ENCODE peak calls at places on chromosome 6, in five cellular contexts. One of them, this sample, is unnamed.

GRCh38 chr6:30341249-30341648 is 3.7 kb upstream of the RPP21 start:
- DNase-seq in HepG2: no peak
- DNase-seq in IMR-90: no peak
- DNase-seq in K562: peak; percentile 58
- DNase-seq in GM12878: no peak
- DNase-seq in this sample: no peak

GRCh38 chr6:118750143-118750542 is 98.8 kb upstream of the CEP85L start:
- DNase-seq in HepG2: no peak
- DNase-seq in K562: no peak
- DNase-seq in GM12878: no peak
- DNase-seq in IMR-90: no peak
- DNase-seq in this sample: no peak

GRCh38 chr6:136526196-136526930 is 23.9 kb downstream of the MAP7 start:
- DNase-seq in IMR-90: peak; percentile 63
- DNase-seq in GM12878: no peak
- DNase-seq in K562: peak; percentile 70
- DNase-seq in HepG2: peak; percentile 6
- DNase-seq in this sample: peak; percentile 82

GRCh38 chr6:332671-333070 is 40.4 kb downstream of the DUSP22 start:
- DNase-seq in K562: no peak
- DNase-seq in IMR-90: peak; percentile 70
- DNase-seq in HepG2: no peak
- DNase-seq in GM12878: no peak
- DNase-seq in this sample: no peak

GRCh38 chr6:105137388-105137787 is 42.4 kb downstream of the POPDC3 start:
- DNase-seq in IMR-90: no peak
- DNase-seq in HepG2: no peak
- DNase-seq in K562: no peak
- DNase-seq in GM12878: no peak
- DNase-seq in this sample: no peak

GRCh38 chr6:55902796-55903195 is 27.4 kb upstream of the BMP5 start:
- DNase-seq in K562: no peak
- DNase-seq in GM12878: no peak
- DNase-seq in HepG2: no peak
- DNase-seq in IMR-90: peak; percentile 82
- DNase-seq in this sample: no peak

GRCh38 chr6:21323577-21323976 is 270.0 kb upstream of the SOX4 start:
- DNase-seq in K562: no peak
- DNase-seq in GM12878: no peak
- DNase-seq in HepG2: no peak
- DNase-seq in IMR-90: no peak
- DNase-seq in this sample: no peak

GRCh38 chr6:101539510-101540245 is 146.2 kb downstream of the GRIK2 start:
- DNase-seq in GM12878: no peak
- DNase-seq in IMR-90: peak; percentile 82
- DNase-seq in HepG2: no peak
- DNase-seq in K562: no peak
- DNase-seq in this sample: no peak

GRCh38 chr6:12419626-12420272 is 129.6 kb downstream of the EDN1 start:
- DNase-seq in GM12878: no peak
- DNase-seq in K562: no peak
- DNase-seq in HepG2: peak; percentile 24
- DNase-seq in IMR-90: peak; percentile 20
- DNase-seq in this sample: peak; percentile 48

GRCh38 chr6:119147101-119148053 is 68.9 kb upstream of the FAM184A start:
- DNase-seq in GM12878: peak; percentile 60
- DNase-seq in HepG2: peak; percentile 92
- DNase-seq in IMR-90: peak; percentile 98
- DNase-seq in K562: peak; percentile 92
- DNase-seq in this sample: peak; percentile 65

GRCh38 chr6:31076611-31077010 is 35.8 kb downstream of the C6orf15 start:
- DNase-seq in K562: no peak
- DNase-seq in GM12878: no peak
- DNase-seq in HepG2: no peak
- DNase-seq in IMR-90: no peak
- DNase-seq in this sample: no peak

GRCh38 chr6:52802806-52803205 is 810 bp downstream of the GSTA1 start:
- DNase-seq in GM12878: no peak
- DNase-seq in IMR-90: no peak
- DNase-seq in K562: no peak
- DNase-seq in HepG2: no peak
- DNase-seq in this sample: no peak

GRCh38 chr6:157790548-157791160 is 32.4 kb upstream of the SNX9 start:
- DNase-seq in HepG2: no peak
- DNase-seq in IMR-90: no peak
- DNase-seq in GM12878: no peak
- DNase-seq in K562: peak; percentile 66
- DNase-seq in this sample: no peak

GRCh38 chr6:143620461-143620860 is 57.3 kb upstream of the PHACTR2 start:
- DNase-seq in HepG2: no peak
- DNase-seq in K562: no peak
- DNase-seq in IMR-90: peak; percentile 47
- DNase-seq in GM12878: no peak
- DNase-seq in this sample: no peak

GRCh38 chr6:2984738-2985381 is 13.5 kb upstream of the SERPINB6 start:
- DNase-seq in GM12878: no peak
- DNase-seq in HepG2: no peak
- DNase-seq in IMR-90: no peak
- DNase-seq in K562: peak; percentile 56
- DNase-seq in this sample: no peak

GRCh38 chr6:88538130-88538706 is 372.1 kb upstream of the CNR1 start:
- DNase-seq in K562: peak; percentile 12
- DNase-seq in GM12878: no peak
- DNase-seq in HepG2: no peak
- DNase-seq in IMR-90: no peak
- DNase-seq in this sample: no peak

GRCh38 chr6:17987576-17988421 is at the start of gene KIF13A:
- DNase-seq in HepG2: peak; percentile 54
- DNase-seq in K562: peak; percentile 77
- DNase-seq in IMR-90: peak; percentile 59
- DNase-seq in GM12878: no peak
- DNase-seq in this sample: peak; percentile 49

GRCh38 chr6:126539022-126539421 is 199.1 kb downstream of the CENPW start:
- DNase-seq in GM12878: no peak
- DNase-seq in IMR-90: peak; percentile 52
- DNase-seq in HepG2: no peak
- DNase-seq in K562: no peak
- DNase-seq in this sample: peak; percentile 39

GRCh38 chr6:111871725-111872520 is 1.3 kb downstream of the FYN start:
- DNase-seq in IMR-90: peak; percentile 30
- DNase-seq in HepG2: peak; percentile 41
- DNase-seq in K562: peak; percentile 84
- DNase-seq in GM12878: no peak
- DNase-seq in this sample: no peak

GRCh38 chr6:13910443-13910842 is 14.3 kb upstream of the RNF182 start:
- DNase-seq in K562: no peak
- DNase-seq in IMR-90: no peak
- DNase-seq in HepG2: no peak
- DNase-seq in GM12878: no peak
- DNase-seq in this sample: no peak

GRCh38 chr6:153503810-153504209 is 372.7 kb upstream of the RGS17 start:
- DNase-seq in K562: peak; percentile 2
- DNase-seq in GM12878: no peak
- DNase-seq in IMR-90: no peak
- DNase-seq in HepG2: peak; percentile 7
- DNase-seq in this sample: no peak

GRCh38 chr6:135146160-135146920 is 34.8 kb upstream of the MYB start:
- DNase-seq in GM12878: no peak
- DNase-seq in IMR-90: peak; percentile 80
- DNase-seq in K562: peak; percentile 57
- DNase-seq in HepG2: no peak
- DNase-seq in this sample: no peak

GRCh38 chr6:111952821-111953535 is 79.7 kb upstream of the FYN start:
- DNase-seq in GM12878: no peak
- DNase-seq in IMR-90: peak; percentile 31
- DNase-seq in HepG2: no peak
- DNase-seq in K562: no peak
- DNase-seq in this sample: peak; percentile 1

DNA sequence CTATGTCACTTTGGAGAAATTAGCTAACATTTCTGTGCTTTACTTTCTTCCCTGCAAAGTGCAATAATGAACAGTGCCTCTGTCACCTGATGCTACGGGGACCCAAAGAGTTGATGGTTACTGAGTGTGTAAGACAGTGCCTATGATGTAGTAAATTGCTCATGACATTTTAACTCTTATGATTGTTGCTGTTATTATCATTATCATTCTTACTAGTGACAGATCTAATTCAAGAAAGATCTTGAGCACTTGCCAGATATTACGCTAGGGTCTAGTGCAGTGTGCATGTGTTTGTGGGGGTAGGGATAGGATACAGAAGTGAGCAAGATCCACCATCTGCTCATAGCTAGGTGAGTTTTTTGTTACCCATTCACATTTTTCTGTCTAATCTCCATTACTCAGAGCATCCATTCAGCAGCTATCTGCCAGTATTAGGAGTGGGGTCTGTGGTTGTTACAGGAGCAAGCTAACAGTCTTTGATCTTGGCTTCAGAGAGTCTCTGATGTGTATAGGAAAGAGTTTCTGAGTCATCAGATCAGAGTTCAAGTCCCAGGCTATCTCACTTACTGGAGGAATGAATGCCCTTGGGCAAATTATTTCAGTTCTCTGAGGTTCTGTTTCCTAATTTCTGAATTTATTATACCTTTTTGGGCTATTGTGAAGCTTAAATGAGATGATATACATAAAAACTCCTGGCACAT is 33.1 kb upstream of the DAAM2 start:
- DNase-seq in K562: no peak
- DNase-seq in HepG2: peak; percentile 15
- DNase-seq in GM12878: no peak
- DNase-seq in IMR-90: no peak
- DNase-seq in this sample: no peak
- TF ChIP-seq CEBPB in K562: no peak
- TF ChIP-seq CEBPB in HepG2: no peak
- TF ChIP-seq CEBPB in GM12878: no peak
- TF ChIP-seq CEBPB in IMR-90: no peak
- TF ChIP-seq CEBPB in this sample: no peak

DNA sequence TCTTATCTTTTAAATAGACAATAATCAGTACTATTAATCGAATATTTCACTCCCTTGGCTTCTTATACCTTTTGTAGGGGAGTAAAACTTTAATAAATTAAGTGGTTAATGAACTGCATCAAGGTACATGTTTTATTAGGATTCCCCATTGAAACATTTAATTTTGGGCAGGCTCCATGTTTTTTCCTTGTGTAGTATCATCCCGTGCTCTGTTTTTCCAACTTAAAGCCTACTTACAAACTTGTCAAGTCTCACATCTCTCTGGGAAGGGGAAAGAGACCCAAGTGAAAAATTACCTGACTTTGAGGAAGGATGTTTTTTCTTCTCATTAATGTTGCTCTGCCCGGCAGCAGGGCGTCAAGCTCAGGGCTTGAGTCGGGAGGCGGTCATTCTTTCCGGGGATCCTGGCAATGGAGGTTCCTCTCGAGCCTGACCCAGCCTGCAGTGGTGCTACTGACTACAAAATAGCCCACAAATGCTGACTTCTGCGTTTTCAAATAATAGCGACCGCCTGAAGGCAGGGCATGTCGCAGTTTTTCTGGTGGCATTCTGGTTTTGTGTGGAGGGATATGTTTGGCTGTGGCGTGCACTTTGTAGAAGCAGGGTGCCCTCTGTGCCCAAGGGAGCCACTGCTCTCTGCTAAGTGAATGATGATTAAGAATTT is 2.4 kb downstream of the DSP start:
- DNase-seq in HepG2: no peak
- DNase-seq in IMR-90: no peak
- DNase-seq in K562: no peak
- DNase-seq in GM12878: no peak
- DNase-seq in this sample: no peak
- TF ChIP-seq SMC3 in HepG2: no peak
- TF ChIP-seq SMC3 in IMR-90: no peak
- TF ChIP-seq SMC3 in K562: no peak
- TF ChIP-seq SMC3 in GM12878: no peak
- TF ChIP-seq SMC3 in this sample: no peak

GRCh38 chr6:35973670-35974222 is 50.7 kb downstream of the SLC26A8 start:
- DNase-seq in HepG2: peak; percentile 93
- DNase-seq in IMR-90: no peak
- DNase-seq in GM12878: peak; percentile 67
- DNase-seq in K562: peak; percentile 76
- DNase-seq in this sample: no peak

GRCh38 chr6:35969676-35970075 is 48.8 kb upstream of the SRPK1 start:
- DNase-seq in IMR-90: peak; percentile 48
- DNase-seq in K562: no peak
- DNase-seq in HepG2: no peak
- DNase-seq in GM12878: no peak
- DNase-seq in this sample: no peak

GRCh38 chr6:35967059-35967769 is 46.3 kb upstream of the SRPK1 start:
- DNase-seq in IMR-90: no peak
- DNase-seq in K562: no peak
- DNase-seq in HepG2: peak; percentile 68
- DNase-seq in GM12878: no peak
- DNase-seq in this sample: no peak

GRCh38 chr6:35972471-35972985 is 51.6 kb upstream of the SRPK1 start:
- DNase-seq in HepG2: peak; percentile 72
- DNase-seq in IMR-90: no peak
- DNase-seq in GM12878: no peak
- DNase-seq in K562: peak; percentile 25
- DNase-seq in this sample: no peak

DNA sequence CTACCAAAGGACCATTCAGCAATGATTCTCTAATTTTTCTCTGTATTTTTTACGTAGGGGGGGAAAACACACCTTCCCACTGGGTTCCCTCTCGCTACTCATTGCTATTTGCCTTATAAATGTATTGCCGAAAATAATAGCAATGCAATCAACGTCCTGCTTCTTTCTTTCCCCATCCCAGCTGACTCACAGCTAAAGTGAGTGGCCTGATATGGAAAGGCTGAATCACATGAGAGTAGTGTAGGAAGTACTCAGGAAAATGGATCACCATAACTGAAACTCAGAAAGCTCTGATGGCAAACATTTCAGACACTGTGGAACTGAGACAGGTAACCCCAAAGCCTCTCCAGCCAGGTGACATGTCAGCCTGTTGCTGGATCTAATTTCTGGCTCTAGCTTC is 49.3 kb upstream of the SRPK1 start:
- DNase-seq in HepG2: no peak
- DNase-seq in K562: no peak
- DNase-seq in GM12878: no peak
- DNase-seq in IMR-90: peak; percentile 80
- DNase-seq in this sample: no peak
- TF ChIP-seq CEBPB in HepG2: no peak
- TF ChIP-seq CEBPB in K562: no peak
- TF ChIP-seq CEBPB in GM12878: no peak
- TF ChIP-seq CEBPB in IMR-90: peak; percentile 74
- TF ChIP-seq CEBPB in this sample: no peak

GRCh38 chr6:139290787-139291294 is 957 bp downstream of the TXLNB start:
- DNase-seq in IMR-90: peak; percentile 75
- DNase-seq in GM12878: peak; percentile 88
- DNase-seq in HepG2: no peak
- DNase-seq in K562: no peak
- DNase-seq in this sample: no peak

GRCh38 chr6:139288496-139289040 is 3.2 kb downstream of the TXLNB start:
- DNase-seq in K562: no peak
- DNase-seq in GM12878: no peak
- DNase-seq in HepG2: no peak
- DNase-seq in IMR-90: no peak
- DNase-seq in this sample: no peak

GRCh38 chr6:139295906-139296305 is 4.1 kb upstream of the TXLNB start:
- DNase-seq in HepG2: no peak
- DNase-seq in K562: no peak
- DNase-seq in IMR-90: no peak
- DNase-seq in GM12878: no peak
- DNase-seq in this sample: no peak

GRCh38 chr6:139289233-139289632 is 2.6 kb downstream of the TXLNB start:
- DNase-seq in GM12878: no peak
- DNase-seq in K562: no peak
- DNase-seq in HepG2: no peak
- DNase-seq in IMR-90: no peak
- DNase-seq in this sample: no peak

GRCh38 chr6:139291813-139292619 is at the start of gene TXLNB:
- DNase-seq in K562: no peak
- DNase-seq in GM12878: peak; percentile 83
- DNase-seq in HepG2: no peak
- DNase-seq in IMR-90: peak; percentile 87
- DNase-seq in this sample: no peak
- TF ChIP-seq SMC3 in K562: no peak
- TF ChIP-seq SMC3 in GM12878: no peak
- TF ChIP-seq SMC3 in HepG2: no peak
- TF ChIP-seq SMC3 in IMR-90: no peak
- TF ChIP-seq SMC3 in this sample: no peak